ENCODE peak calls at places on chromosomes 7 and 10, in five cellular contexts. One of them, this sample, is unnamed.

GRCh38 chr7:99092064-99092720 is 51.7 kb downstream of the SMURF1 start:
- DNase-seq in cardiac muscle cell: no peak
- DNase-seq in trophoblast cell: peak; percentile 35
- DNase-seq in astrocyte of the spinal cord: peak; percentile 32
- DNase-seq in upper lobe of left lung: no peak
- DNase-seq in this sample: no peak

GRCh38 chr7:21886396-21886795 is 59.3 kb downstream of the CDCA7L start:
- DNase-seq in upper lobe of left lung: no peak
- DNase-seq in astrocyte of the spinal cord: no peak
- DNase-seq in cardiac muscle cell: no peak
- DNase-seq in trophoblast cell: no peak
- DNase-seq in this sample: no peak

GRCh38 chr7:121449304-121449703 is 53.2 kb upstream of the FAM3C start:
- DNase-seq in cardiac muscle cell: peak; percentile 57
- DNase-seq in trophoblast cell: peak; percentile 61
- DNase-seq in upper lobe of left lung: no peak
- DNase-seq in astrocyte of the spinal cord: no peak
- DNase-seq in this sample: no peak

GRCh38 chr10:3323865-3324498 is 151.4 kb upstream of the PITRM1 start:
- DNase-seq in trophoblast cell: no peak
- DNase-seq in upper lobe of left lung: no peak
- DNase-seq in astrocyte of the spinal cord: no peak
- DNase-seq in cardiac muscle cell: peak; percentile 52
- DNase-seq in this sample: no peak

GRCh38 chr7:110399421-110399820 is 691.5 kb upstream of the LRRN3 start:
- DNase-seq in trophoblast cell: no peak
- DNase-seq in upper lobe of left lung: no peak
- DNase-seq in astrocyte of the spinal cord: peak; percentile 41
- DNase-seq in cardiac muscle cell: no peak
- DNase-seq in this sample: no peak

GRCh38 chr7:41447106-41448042 is 255.5 kb downstream of the INHBA start:
- DNase-seq in astrocyte of the spinal cord: no peak
- DNase-seq in upper lobe of left lung: peak; percentile 17
- DNase-seq in trophoblast cell: no peak
- DNase-seq in cardiac muscle cell: peak; percentile 27
- DNase-seq in this sample: no peak

GRCh38 chr7:142807855-142808460 is 37.2 kb downstream of the PRSS2 start:
- DNase-seq in astrocyte of the spinal cord: peak; percentile 45
- DNase-seq in upper lobe of left lung: no peak
- DNase-seq in cardiac muscle cell: peak; percentile 30
- DNase-seq in trophoblast cell: no peak
- DNase-seq in this sample: no peak

GRCh38 chr7:3043544-3044395 is at the start of gene CARD11:
- DNase-seq in upper lobe of left lung: peak; percentile 84
- DNase-seq in cardiac muscle cell: peak; percentile 20
- DNase-seq in astrocyte of the spinal cord: no peak
- DNase-seq in trophoblast cell: no peak
- DNase-seq in this sample: no peak

GRCh38 chr7:91230100-91230499 is 34.1 kb upstream of the FZD1 start:
- DNase-seq in astrocyte of the spinal cord: no peak
- DNase-seq in cardiac muscle cell: no peak
- DNase-seq in trophoblast cell: no peak
- DNase-seq in upper lobe of left lung: no peak
- DNase-seq in this sample: no peak

GRCh38 chr7:13946181-13946580 is 43.3 kb downstream of the ETV1 start:
- DNase-seq in upper lobe of left lung: no peak
- DNase-seq in astrocyte of the spinal cord: peak; percentile 87
- DNase-seq in trophoblast cell: no peak
- DNase-seq in cardiac muscle cell: peak; percentile 18
- DNase-seq in this sample: no peak

GRCh38 chr7:115023219-115023618 is 101.3 kb downstream of the MDFIC start:
- DNase-seq in astrocyte of the spinal cord: no peak
- DNase-seq in cardiac muscle cell: no peak
- DNase-seq in upper lobe of left lung: no peak
- DNase-seq in trophoblast cell: no peak
- DNase-seq in this sample: no peak

GRCh38 chr7:26910221-26910620 is 45.8 kb upstream of the SKAP2 start:
- DNase-seq in upper lobe of left lung: no peak
- DNase-seq in astrocyte of the spinal cord: peak; percentile 46
- DNase-seq in cardiac muscle cell: peak; percentile 12
- DNase-seq in trophoblast cell: peak; percentile 67
- DNase-seq in this sample: no peak

GRCh38 chr10:102791754-102792153 is 45.5 kb downstream of the CYP17A1 start:
- DNase-seq in cardiac muscle cell: no peak
- DNase-seq in astrocyte of the spinal cord: no peak
- DNase-seq in upper lobe of left lung: no peak
- DNase-seq in trophoblast cell: no peak
- DNase-seq in this sample: no peak

GRCh38 chr7:83524286-83525075 is 124.5 kb downstream of the SEMA3E start:
- DNase-seq in cardiac muscle cell: no peak
- DNase-seq in trophoblast cell: peak; percentile 89
- DNase-seq in astrocyte of the spinal cord: no peak
- DNase-seq in upper lobe of left lung: no peak
- DNase-seq in this sample: no peak

GRCh38 chr10:17547026-17547425 is 70.1 kb downstream of the HACD1 start:
- DNase-seq in upper lobe of left lung: no peak
- DNase-seq in cardiac muscle cell: peak; percentile 69
- DNase-seq in trophoblast cell: no peak
- DNase-seq in astrocyte of the spinal cord: peak; percentile 27
- DNase-seq in this sample: no peak

GRCh38 chr7:128903621-128904361 is 6.7 kb downstream of the KCP start:
- DNase-seq in astrocyte of the spinal cord: no peak
- DNase-seq in upper lobe of left lung: peak; percentile 58
- DNase-seq in trophoblast cell: no peak
- DNase-seq in cardiac muscle cell: no peak
- DNase-seq in this sample: no peak

DNA sequence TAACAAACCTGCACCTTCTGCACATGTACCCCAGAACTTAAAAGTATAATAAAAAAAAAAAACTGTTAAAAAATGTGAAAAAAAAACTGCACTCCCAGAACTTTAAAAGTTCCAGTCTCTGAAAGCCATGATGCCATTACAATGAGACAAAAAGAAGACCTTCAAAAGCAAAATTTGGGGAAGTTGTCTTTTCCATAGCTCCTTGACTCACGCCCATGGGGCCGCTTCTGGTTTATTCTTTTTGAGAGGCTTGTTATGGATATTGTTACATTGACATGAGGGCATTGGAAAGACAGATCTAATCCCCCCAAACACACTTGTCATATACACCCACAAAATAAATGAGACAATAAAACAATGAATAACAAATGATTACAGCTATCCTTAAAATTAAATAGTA is 805 bp downstream of the BLNK start:
- DNase-seq in upper lobe of left lung: no peak
- DNase-seq in cardiac muscle cell: no peak
- DNase-seq in astrocyte of the spinal cord: no peak
- DNase-seq in trophoblast cell: peak; percentile 26
- DNase-seq in this sample: no peak
- H3K4me3 ChIP-seq in upper lobe of left lung: peak overlapping the region; percentile 20
- H3K4me3 ChIP-seq in cardiac muscle cell: no peak overlapping the region
- H3K4me3 ChIP-seq in astrocyte of the spinal cord: no peak overlapping the region
- H3K4me3 ChIP-seq in trophoblast cell: no peak overlapping the region
- H3K4me3 ChIP-seq in this sample: peak overlapping the region; percentile 58

DNA sequence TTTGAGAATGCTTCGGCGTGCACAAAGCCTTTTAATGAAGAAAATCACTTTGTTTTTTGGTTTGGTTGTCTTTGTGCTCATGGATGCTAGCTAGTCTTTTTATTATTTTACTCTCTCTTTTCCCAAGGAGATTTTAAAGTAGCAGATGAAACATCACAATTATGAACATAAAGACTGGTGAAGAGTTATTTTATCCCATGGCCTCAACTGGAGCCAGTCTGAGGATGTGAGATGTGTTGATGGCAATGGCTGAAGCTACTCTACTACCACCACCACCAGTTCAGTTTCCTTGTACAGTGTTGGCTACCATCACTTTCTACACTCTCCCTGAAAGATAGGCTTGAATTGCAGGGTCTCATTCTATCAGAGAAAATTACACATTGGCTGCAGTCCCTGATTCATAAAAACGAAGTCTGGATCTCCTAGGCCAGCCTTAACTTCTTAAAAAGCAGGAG is 494 bp upstream of the HERC4 start:
- DNase-seq in cardiac muscle cell: no peak
- DNase-seq in trophoblast cell: no peak
- DNase-seq in upper lobe of left lung: no peak
- DNase-seq in astrocyte of the spinal cord: no peak
- DNase-seq in this sample: no peak
- H3K4me3 ChIP-seq in cardiac muscle cell: peak overlapping the region; percentile 84
- H3K4me3 ChIP-seq in trophoblast cell: no peak overlapping the region
- H3K4me3 ChIP-seq in upper lobe of left lung: peak overlapping the region; percentile 69
- H3K4me3 ChIP-seq in astrocyte of the spinal cord: peak overlapping the region; percentile 20
- H3K4me3 ChIP-seq in this sample: peak overlapping the region; percentile 82

GRCh38 chr10:80357804-80358125 is 1.2 kb downstream of the DYDC2 start:
- DNase-seq in astrocyte of the spinal cord: no peak
- DNase-seq in cardiac muscle cell: no peak
- DNase-seq in upper lobe of left lung: no peak
- DNase-seq in trophoblast cell: no peak
- DNase-seq in this sample: no peak

GRCh38 chr10:80351220-80351619 is 5.3 kb downstream of the DYDC1 start:
- DNase-seq in astrocyte of the spinal cord: no peak
- DNase-seq in trophoblast cell: no peak
- DNase-seq in upper lobe of left lung: no peak
- DNase-seq in cardiac muscle cell: no peak
- DNase-seq in this sample: no peak

GRCh38 chr10:80359644-80360043 is 3.1 kb downstream of the DYDC2 start:
- DNase-seq in astrocyte of the spinal cord: no peak
- DNase-seq in upper lobe of left lung: peak; percentile 81
- DNase-seq in trophoblast cell: no peak
- DNase-seq in cardiac muscle cell: no peak
- DNase-seq in this sample: no peak

GRCh38 chr10:80357000-80357803 is 621 bp downstream of the DYDC2 start:
- DNase-seq in upper lobe of left lung: peak; percentile 80
- DNase-seq in trophoblast cell: no peak
- DNase-seq in astrocyte of the spinal cord: no peak
- DNase-seq in cardiac muscle cell: peak; percentile 2
- DNase-seq in this sample: no peak

DNA sequence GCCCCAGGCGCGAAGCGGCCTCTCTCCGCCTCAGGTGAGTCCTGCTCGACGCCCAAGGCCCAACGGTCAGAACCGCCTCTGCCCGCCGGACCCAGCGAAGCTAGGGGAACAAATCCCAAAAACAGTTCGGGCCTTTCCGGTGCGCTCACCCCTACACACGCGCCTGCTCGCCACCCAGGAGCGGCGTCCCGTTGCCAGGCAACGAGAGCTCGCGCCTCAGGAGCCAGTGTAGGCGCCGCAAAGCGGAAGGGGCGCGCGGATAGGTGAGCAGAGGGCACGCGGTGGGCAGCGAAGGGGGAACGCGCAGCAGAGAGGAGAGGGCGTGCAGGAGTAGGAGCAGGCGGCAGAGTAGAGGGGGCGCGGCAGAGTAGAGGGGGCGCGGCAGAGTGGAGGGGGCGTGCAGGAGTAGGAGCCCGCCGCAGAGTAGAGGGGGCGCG is at the start of the genes DYDC1 and DYDC2:
- DNase-seq in trophoblast cell: peak; percentile 50
- DNase-seq in upper lobe of left lung: peak; percentile 89
- DNase-seq in cardiac muscle cell: peak; percentile 44
- DNase-seq in astrocyte of the spinal cord: no peak
- DNase-seq in this sample: no peak
- H3K4me3 ChIP-seq in trophoblast cell: peak within 1 kb of the TSS; percentile 63
- H3K4me3 ChIP-seq in upper lobe of left lung: peak within 1 kb of the TSS; percentile 33
- H3K4me3 ChIP-seq in cardiac muscle cell: peak within 1 kb of the TSS; percentile 55
- H3K4me3 ChIP-seq in astrocyte of the spinal cord: peak within 1 kb of the TSS; percentile 17
- H3K4me3 ChIP-seq in this sample: peak within 1 kb of the TSS; percentile 62

GRCh38 chr7:106419455-106420182 is 134.8 kb upstream of the NAMPT start:
- DNase-seq in astrocyte of the spinal cord: no peak
- DNase-seq in trophoblast cell: no peak
- DNase-seq in cardiac muscle cell: peak; percentile 49
- DNase-seq in upper lobe of left lung: no peak
- DNase-seq in this sample: no peak
- H3K4me3 ChIP-seq in astrocyte of the spinal cord: no peak overlapping the region
- H3K4me3 ChIP-seq in trophoblast cell: no peak overlapping the region
- H3K4me3 ChIP-seq in cardiac muscle cell: no peak overlapping the region
- H3K4me3 ChIP-seq in upper lobe of left lung: no peak overlapping the region
- H3K4me3 ChIP-seq in this sample: no peak overlapping the region

DNA sequence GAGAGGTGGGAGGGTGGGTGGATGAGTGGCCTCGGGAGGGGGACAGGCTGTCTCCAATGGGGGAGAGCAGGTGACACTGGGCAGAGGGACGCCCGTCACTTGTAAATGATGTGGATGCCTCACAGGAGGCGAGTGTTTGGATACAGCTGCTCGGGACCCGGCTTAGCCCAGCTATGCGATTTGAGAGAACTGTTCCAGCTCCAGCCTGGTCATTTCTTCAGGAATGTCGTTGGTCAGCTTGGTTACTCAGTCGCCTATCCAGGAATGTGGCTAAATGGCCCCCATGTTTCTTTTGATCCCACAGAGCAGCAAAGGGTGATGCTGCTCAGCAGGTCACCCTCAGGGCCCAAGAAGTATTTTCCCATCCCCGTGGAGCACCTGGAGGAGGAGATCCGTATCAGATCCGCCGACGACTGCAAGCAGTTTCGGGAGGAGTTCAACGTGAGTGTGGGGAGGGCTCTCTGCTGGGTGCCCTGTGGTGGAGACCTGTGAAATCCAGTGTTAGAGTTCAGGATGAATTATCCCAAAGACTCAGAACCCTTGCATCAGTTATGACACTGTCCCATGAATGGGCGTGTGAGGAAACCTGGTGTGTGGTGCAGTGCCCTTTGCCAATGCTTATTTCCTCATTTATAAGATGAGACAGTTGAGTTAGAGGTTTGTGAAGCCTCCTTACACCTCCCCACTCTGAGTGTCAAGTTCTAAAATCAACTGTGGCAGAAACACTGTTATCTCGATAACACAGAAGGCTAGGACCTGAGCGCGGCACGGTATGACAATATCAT is 76.8 kb downstream of the MKI67 start:
- DNase-seq in astrocyte of the spinal cord: no peak
- DNase-seq in trophoblast cell: peak; percentile 98
- DNase-seq in cardiac muscle cell: no peak
- DNase-seq in upper lobe of left lung: no peak
- DNase-seq in this sample: no peak
- H3K4me3 ChIP-seq in astrocyte of the spinal cord: no peak overlapping the region
- H3K4me3 ChIP-seq in trophoblast cell: no peak overlapping the region
- H3K4me3 ChIP-seq in cardiac muscle cell: no peak overlapping the region
- H3K4me3 ChIP-seq in upper lobe of left lung: peak overlapping the region; percentile 25
- H3K4me3 ChIP-seq in this sample: no peak overlapping the region

DNA sequence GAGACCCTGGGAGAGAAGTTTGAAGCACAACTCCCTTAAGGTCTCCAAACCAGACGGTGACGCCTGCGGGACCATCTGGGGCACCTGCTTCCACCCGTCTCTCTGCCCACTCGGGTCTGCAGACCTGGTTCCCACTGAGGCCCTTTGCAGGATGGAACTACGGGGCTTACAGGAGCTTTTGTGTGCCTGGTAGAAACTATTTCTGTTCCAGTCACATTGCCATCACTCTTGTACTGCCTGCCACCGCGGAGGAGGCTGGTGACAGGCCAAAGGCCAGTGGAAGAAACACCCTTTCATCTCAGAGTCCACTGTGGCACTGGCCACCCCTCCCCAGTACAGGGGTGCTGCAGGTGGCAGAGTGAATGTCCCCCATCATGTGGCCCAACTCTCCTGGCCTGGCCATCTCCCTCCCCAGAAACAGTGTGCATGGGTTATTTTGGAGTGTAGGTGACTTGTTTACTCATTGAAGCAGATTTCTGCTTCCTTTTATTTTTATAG is 10.8 kb downstream of the SERPINE1 start:
- DNase-seq in cardiac muscle cell: peak; percentile 33
- DNase-seq in upper lobe of left lung: no peak
- DNase-seq in astrocyte of the spinal cord: no peak
- DNase-seq in trophoblast cell: peak; percentile 69
- DNase-seq in this sample: no peak
- H3K4me3 ChIP-seq in cardiac muscle cell: no peak overlapping the region
- H3K4me3 ChIP-seq in upper lobe of left lung: no peak overlapping the region
- H3K4me3 ChIP-seq in astrocyte of the spinal cord: no peak overlapping the region
- H3K4me3 ChIP-seq in trophoblast cell: no peak overlapping the region
- H3K4me3 ChIP-seq in this sample: peak overlapping the region; percentile 55

GRCh38 chr10:98363188-98363587 is 51.8 kb downstream of the PYROXD2 start:
- DNase-seq in astrocyte of the spinal cord: no peak
- DNase-seq in trophoblast cell: peak; percentile 55
- DNase-seq in cardiac muscle cell: no peak
- DNase-seq in upper lobe of left lung: no peak
- DNase-seq in this sample: no peak
- H3K4me3 ChIP-seq in astrocyte of the spinal cord: no peak overlapping the region
- H3K4me3 ChIP-seq in trophoblast cell: no peak overlapping the region
- H3K4me3 ChIP-seq in cardiac muscle cell: no peak overlapping the region
- H3K4me3 ChIP-seq in upper lobe of left lung: no peak overlapping the region
- H3K4me3 ChIP-seq in this sample: no peak overlapping the region